ENCODE peak calls at places on chromosomes 12 and 14, in six cellular contexts. One of them, this sample, is unnamed.

GRCh38 chr14:96827310-96827709 is 30.1 kb downstream of the VRK1 start:
- DNase-seq in SHP77: no peak
- DNase-seq in EL: no peak
- DNase-seq in naive B cell: no peak
- DNase-seq in NCI-H2029: no peak
- DNase-seq in effector memory CD4-positive, alpha-beta T cell: no peak
- DNase-seq in this sample: no peak

GRCh38 chr12:31634620-31635019 is 24.9 kb upstream of the ETFBKMT start:
- DNase-seq in SHP77: no peak
- DNase-seq in EL: no peak
- DNase-seq in naive B cell: no peak
- DNase-seq in NCI-H2029: no peak
- DNase-seq in effector memory CD4-positive, alpha-beta T cell: no peak
- DNase-seq in this sample: no peak

GRCh38 chr12:65818454-65819382 is 5.6 kb upstream of the HMGA2 start:
- DNase-seq in SHP77: no peak
- DNase-seq in EL: peak; percentile 61
- DNase-seq in naive B cell: no peak
- DNase-seq in NCI-H2029: no peak
- DNase-seq in effector memory CD4-positive, alpha-beta T cell: no peak
- DNase-seq in this sample: no peak

GRCh38 chr12:88113871-88114270 is 28.0 kb downstream of the CEP290 start:
- DNase-seq in SHP77: no peak
- DNase-seq in EL: peak; percentile 65
- DNase-seq in naive B cell: no peak
- DNase-seq in NCI-H2029: no peak
- DNase-seq in effector memory CD4-positive, alpha-beta T cell: no peak
- DNase-seq in this sample: no peak

GRCh38 chr14:101066826-101067508 is 163.4 kb upstream of the RTL1 start:
- DNase-seq in SHP77: no peak
- DNase-seq in EL: no peak
- DNase-seq in naive B cell: no peak
- DNase-seq in NCI-H2029: no peak
- DNase-seq in effector memory CD4-positive, alpha-beta T cell: no peak
- DNase-seq in this sample: no peak

GRCh38 chr12:28446031-28446430 is 255.8 kb downstream of the CCDC91 start:
- DNase-seq in SHP77: no peak
- DNase-seq in EL: peak; percentile 2
- DNase-seq in naive B cell: no peak
- DNase-seq in NCI-H2029: no peak
- DNase-seq in effector memory CD4-positive, alpha-beta T cell: no peak
- DNase-seq in this sample: no peak

GRCh38 chr12:52495385-52495784 is 2.3 kb upstream of the KRT6A start:
- DNase-seq in SHP77: peak; percentile 6
- DNase-seq in EL: no peak
- DNase-seq in naive B cell: no peak
- DNase-seq in NCI-H2029: peak; percentile 88
- DNase-seq in effector memory CD4-positive, alpha-beta T cell: no peak
- DNase-seq in this sample: no peak

GRCh38 chr12:24600996-24601395 is 347.9 kb downstream of the BCAT1 start:
- DNase-seq in SHP77: no peak
- DNase-seq in EL: peak; percentile 87
- DNase-seq in naive B cell: no peak
- DNase-seq in NCI-H2029: no peak
- DNase-seq in effector memory CD4-positive, alpha-beta T cell: no peak
- DNase-seq in this sample: no peak

This sample was measured in right cardiac atrium.